ENCODE peak calls at places on chromosomes 5 and 9, in four cellular contexts. A is adrenal gland, I is endodermal cell, V is brain microvascular endothelial cell. P is an unnamed sample. For H3K36me3, the result is how much of the 10 kb centered on the place peaks cover.

GRCh38 chr9:123338710-123339665 is 17.0 kb upstream of the CRB2 start:
- DNase-seq in A (no peak), I (peak), V (peak), P (no peak)

GRCh38 chr5:68336200-68336599 is 120.6 kb downstream of the PIK3R1 start:
- DNase-seq in A (peak), I (no peak), V (no peak), P (no peak)

GRCh38 chr9:125649315-125649714 is 57.7 kb downstream of the MAPKAP1 start:
- DNase-seq in A (peak), I (no peak), V (peak), P (peak)

GRCh38 chr5:40988761-40989510 is 79.6 kb downstream of the C7 start:
- DNase-seq in A (no peak), I (no peak), V (peak), P (peak)

GRCh38 chr5:1720396-1721110 is 79.1 kb downstream of the MRPL36 start:
- DNase-seq in A (no peak), I (peak), V (no peak), P (no peak)

GRCh38 chr5:60514152-60514551 is 185.8 kb downstream of the DEPDC1B start:
- DNase-seq in A (no peak), I (no peak), V (no peak), P (no peak)

GRCh38 chr9:117747571-117747970 is 43.4 kb downstream of the TLR4 start:
- DNase-seq in A (no peak), I (no peak), V (no peak), P (no peak)

GRCh38 chr5:148697177-148697820 is 43.0 kb upstream of the HTR4 start:
- DNase-seq in A (peak), I (no peak), V (peak), P (peak)

GRCh38 chr9:5633243-5633642 is 4.3 kb downstream of the RIC1 start:
- DNase-seq in A (no peak), I (no peak), V (peak), P (peak)

GRCh38 chr9:78902051-78902450 is 605.1 kb downstream of the PSAT1 start:
- DNase-seq in A (no peak), I (no peak), V (no peak), P (no peak)

GRCh38 chr9:135443811-135444470 is 35.6 kb upstream of the PPP1R26 start:
- DNase-seq in A (no peak), I (no peak), V (no peak), P (no peak)

GRCh38 chr5:168681556-168682183 is 102.5 kb upstream of the PANK3 start:
- DNase-seq in A (peak), I (peak), V (peak), P (peak)

GRCh38 chr9:17134843-17135577 is at the start of gene CNTLN:
- DNase-seq in A (peak), I (peak), V (peak), P (peak)

GRCh38 chr9:83106772-83107171 is 43.8 kb upstream of the RASEF start:
- DNase-seq in A (no peak), I (no peak), V (no peak), P (no peak)

GRCh38 chr5:128684951-128685350 is 146.9 kb upstream of the FBN2 start:
- DNase-seq in A (no peak), I (no peak), V (peak), P (no peak)

GRCh38 chr5:36240779-36241635 is 718 bp downstream of the NADK2 start:
- DNase-seq in A (peak), I (peak), V (peak), P (peak)

GRCh38 chr5:159094745-159095144 is 5.0 kb downstream of the EBF1 start:
- DNase-seq in A (peak), I (peak), V (peak), P (peak)

GRCh38 chr5:180070726-180071417 is 687 bp downstream of the RNF130 start:
- DNase-seq in A (peak), I (peak), V (peak), P (peak)

GRCh38 chr5:101943784-101944183 is 352.3 kb downstream of the SLCO4C1 start:
- DNase-seq in A (no peak), I (no peak), V (no peak), P (peak)

GRCh38 chr5:75167345-75167744 is 69.3 kb downstream of the ANKRD31 start:
- DNase-seq in A (no peak), I (no peak), V (peak), P (no peak)

GRCh38 chr5:132256086-132256782 is 1.3 kb upstream of the PDLIM4 start:
- DNase-seq in A (no peak), I (peak), V (no peak), P (no peak)

GRCh38 chr5:69331528-69332445 is 814 bp downstream of the CCDC125 start:
- DNase-seq in A (no peak), I (no peak), V (no peak), P (peak)

GRCh38 chr5:177189416-177189815 is 55.8 kb downstream of the NSD1 start:
- DNase-seq in A (no peak), I (no peak), V (no peak), P (no peak)

GRCh38 chr9:121700165-121700830 is 48.9 kb downstream of the DAB2IP start:
- DNase-seq in A (peak), I (peak), V (peak), P (peak)

GRCh38 chr5:107812570-107813141 is 141.9 kb upstream of the EFNA5 start:
- DNase-seq in A (no peak), I (no peak), V (peak), P (no peak)

GRCh38 chr5:171137768-171138540 is 171.1 kb upstream of the TLX3 start:
- DNase-seq in A (no peak), I (no peak), V (peak), P (peak)

GRCh38 chr9:81411961-81412360 is 277.4 kb downstream of the TLE1 start:
- DNase-seq in A (no peak), I (no peak), V (no peak), P (peak)

GRCh38 chr5:120152472-120152871 is 311.6 kb upstream of the PRR16 start:
- DNase-seq in A (no peak), I (no peak), V (peak), P (peak)

GRCh38 chr5:402615-403359 is 40.2 kb upstream of the EXOC3 start:
- DNase-seq in A (no peak), I (no peak), V (no peak), P (no peak)

GRCh38 chr5:56564451-56565223 is 250.7 kb upstream of the MAP3K1 start:
- DNase-seq in A (no peak), I (no peak), V (peak), P (no peak)

GRCh38 chr5:159199780-159200179 is 9.6 kb downstream of the RNF145 start:
- DNase-seq in A (no peak), I (no peak), V (no peak), P (no peak)

GRCh38 chr5:131262953-131263541 is 806 bp upstream of the CDC42SE2 start:
- DNase-seq in A (no peak), I (no peak), V (no peak), P (peak)

GRCh38 chr5:67672633-67673032 is 476.0 kb upstream of the CD180 start:
- DNase-seq in A (no peak), I (no peak), V (peak), P (peak)

GRCh38 chr9:127018935-127019334 is 103.5 kb downstream of the ANGPTL2 start:
- DNase-seq in A (no peak), I (no peak), V (no peak), P (no peak)

GRCh38 chr9:15135167-15135792 is 171.7 kb downstream of the TTC39B start:
- DNase-seq in A (peak), I (peak), V (peak), P (peak)
- TF ChIP-seq CTCF in A (peak), I (peak), V (peak), P (peak)

GRCh38 chr5:19865336-19866087 is 122.5 kb downstream of the CDH18 start:
- DNase-seq in A (no peak), I (no peak), V (no peak), P (no peak)
- H3K4me3 ChIP-seq in A (no peak), I (no peak), V (no peak), P (no peak)

GRCh38 chr9:114205171-114206015 is 50.1 kb downstream of the COL27A1 start:
- DNase-seq in A (no peak), I (no peak), V (no peak), P (no peak)

GRCh38 chr9:114202396-114202795 is 47.1 kb downstream of the COL27A1 start:
- DNase-seq in A (no peak), I (no peak), V (no peak), P (no peak)

GRCh38 chr9:114204265-114204664 is 48.9 kb downstream of the COL27A1 start:
- DNase-seq in A (no peak), I (no peak), V (no peak), P (no peak)

GRCh38 chr9:114202849-114203248 is 47.5 kb downstream of the COL27A1 start:
- DNase-seq in A (no peak), I (no peak), V (no peak), P (peak)

GRCh38 chr9:114203410-114204140 is 48.2 kb downstream of the COL27A1 start:
- DNase-seq in A (no peak), I (no peak), V (no peak), P (no peak)
- H3K36me3 ChIP-seq in A (under half), I (half or more), V (under half), P (under half)

DNA sequence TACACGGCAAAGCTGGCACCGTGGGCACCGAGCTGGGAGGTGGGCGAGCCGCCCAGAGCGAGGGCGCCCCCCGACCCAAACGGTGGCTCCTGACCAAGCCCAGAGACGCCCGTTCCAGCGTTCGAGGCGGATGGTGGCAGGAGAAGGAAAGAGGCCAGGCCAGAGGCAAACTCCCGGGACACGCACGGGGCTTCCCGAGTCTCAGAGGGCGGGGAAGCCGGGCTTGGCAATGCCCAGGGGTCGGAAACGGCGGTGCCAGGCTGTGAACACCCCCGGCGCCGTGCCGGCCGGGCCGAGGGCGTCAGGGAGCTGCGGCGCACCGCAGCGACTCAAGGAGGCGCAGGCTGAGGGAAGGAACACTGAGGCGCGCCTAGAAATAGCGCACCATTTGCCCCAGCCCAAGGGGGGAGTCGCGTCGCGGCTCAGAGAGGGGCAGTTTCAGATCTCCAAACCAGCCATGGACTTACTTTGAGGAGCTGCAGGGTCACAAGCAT is 397 bp downstream of the SPRY4 start:
- DNase-seq in A (peak), I (no peak), V (no peak), P (no peak)
- TF ChIP-seq CTCF in A (peak), I (peak), V (peak), P (peak)

DNA sequence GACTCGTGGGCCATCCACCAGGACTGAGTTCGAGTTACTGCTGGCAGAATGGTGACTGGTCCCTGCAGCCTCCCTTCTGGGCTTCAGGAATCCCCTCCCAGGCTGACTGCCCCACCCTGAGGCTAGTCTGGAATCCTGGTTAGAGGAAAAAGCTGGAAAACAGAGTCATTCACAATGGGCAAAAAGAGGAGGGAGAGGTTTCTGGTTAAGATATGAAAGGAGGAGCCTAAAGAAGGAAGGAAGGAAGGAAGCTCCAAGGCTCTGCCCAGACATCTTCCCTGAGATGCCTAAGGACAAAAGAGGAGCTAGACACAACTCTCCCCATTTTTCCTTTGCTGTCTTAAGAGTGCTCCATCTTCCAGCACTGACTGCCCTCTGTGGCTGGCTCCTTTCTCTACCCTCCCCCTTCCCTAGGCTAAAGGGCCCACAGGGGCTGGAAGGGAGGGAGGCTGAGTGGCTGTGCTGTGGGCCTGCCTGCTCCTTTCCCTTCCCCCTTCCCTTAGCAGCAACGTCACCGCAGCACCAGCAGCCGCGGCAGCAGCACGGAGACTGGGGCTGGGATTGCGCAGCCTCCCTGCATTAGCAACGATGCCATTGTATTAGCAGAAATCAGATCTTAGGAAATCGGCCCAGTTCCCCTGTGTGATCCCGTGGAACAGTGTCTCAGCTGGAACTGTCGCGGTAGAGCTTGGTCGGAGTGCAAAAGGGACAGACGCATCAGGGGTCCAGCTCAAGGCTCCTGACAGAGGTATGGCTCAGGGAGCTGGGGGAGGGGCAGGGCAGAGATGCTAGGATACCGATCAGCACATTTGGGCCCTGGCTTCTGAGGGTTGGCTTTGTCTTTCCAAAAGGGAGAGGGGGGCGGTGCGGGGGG is 48.7 kb downstream of the RUSC2 start:
- DNase-seq in A (peak), I (peak), V (peak), P (peak)
- H3K4me3 ChIP-seq in A (no peak), I (peak), V (peak), P (no peak)

P was measured in bronchial epithelial cell.